ENCODE peak calls at places on chromosomes 5 and 9, in four cellular contexts. H, W, R and O are unnamed samples.

GRCh38 chr5:21219255-21219654 is 1231.3 kb upstream of the CDH18 start:
- DNase-seq in R (peak), W (no peak), H (no peak), O (no peak)

GRCh38 chr5:53151713-53152458 is 42.3 kb upstream of the MOCS2 start:
- DNase-seq in W (peak), R (no peak), H (no peak), O (peak)

GRCh38 chr5:149271195-149271716 is 403 bp upstream of the AFAP1L1 start:
- DNase-seq in H (no peak), W (no peak), R (no peak), O (peak)

GRCh38 chr5:35777358-35778087 is 79.2 kb upstream of the IL7R start:
- DNase-seq in H (peak), W (no peak), R (peak), O (peak)

GRCh38 chr5:37565067-37565670 is 186.1 kb downstream of the WDR70 start:
- DNase-seq in R (no peak), W (no peak), H (no peak), O (no peak)

GRCh38 chr5:145536133-145536532 is 299.0 kb downstream of the PRELID2 start:
- DNase-seq in H (no peak), W (no peak), R (no peak), O (no peak)

GRCh38 chr5:76104027-76104426 is 20.8 kb downstream of the SV2C start:
- DNase-seq in R (no peak), W (no peak), H (no peak), O (peak)

GRCh38 chr9:124005372-124005771 is 6.2 kb upstream of the LHX2 start:
- DNase-seq in H (no peak), R (no peak), W (no peak), O (no peak)

GRCh38 chr5:128163991-128164390 is 80.4 kb downstream of the SLC12A2 start:
- DNase-seq in W (no peak), R (no peak), H (no peak), O (no peak)

GRCh38 chr5:170760126-170760525 is 23.4 kb upstream of the GABRP start:
- DNase-seq in H (no peak), R (no peak), W (no peak), O (no peak)

GRCh38 chr5:156147251-156147947 is 179.6 kb upstream of the SGCD start:
- DNase-seq in R (no peak), H (no peak), W (peak), O (no peak)